ENCODE peak calls at places on chromosomes 6 and 20, in eight cellular contexts. J is tibial nerve, V is uterus, I is esophagus squamous epithelium, K is breast epithelium, E is HCT116, A is GM12892, X is A549. C is an unnamed sample.

GRCh38 chr20:61953037-61953788 is 112.5 kb downstream of the TAF4 start:
- DNase-seq in J (no peak), V (no peak), I (no peak), K (no peak), E (no peak), A (no peak), X (no peak), C (no peak)

GRCh38 chr6:706819-707381 is 14.0 kb upstream of the EXOC2 start:
- DNase-seq in J (no peak), V (no peak), I (no peak), K (no peak), E (no peak), A (no peak), X (no peak), C (no peak)

GRCh38 chr20:10579942-10580341 is 93.9 kb downstream of the JAG1 start:
- DNase-seq in J (no peak), V (no peak), I (no peak), K (no peak), E (no peak), A (no peak), X (no peak), C (no peak)

GRCh38 chr6:32107447-32107846 is 1.7 kb downstream of the TNXB start:
- DNase-seq in J (no peak), V (no peak), I (no peak), K (no peak), E (no peak), A (no peak), X (no peak), C (peak)

GRCh38 chr6:1604991-1605821 is 4.5 kb upstream of the FOXC1 start:
- DNase-seq in J (no peak), V (no peak), I (no peak), K (no peak), E (no peak), A (no peak), X (no peak), C (no peak)

GRCh38 chr6:97186416-97186999 is 96.5 kb downstream of the MMS22L start:
- DNase-seq in J (peak), V (peak), I (no peak), K (peak), E (peak), A (peak), X (peak), C (peak)

GRCh38 chr6:98847767-98848538 is 13.6 kb downstream of the POU3F2 start:
- DNase-seq in J (no peak), V (no peak), I (no peak), K (no peak), E (no peak), A (no peak), X (no peak), C (no peak)

GRCh38 chr20:2804041-2804828 is 3.8 kb upstream of the CPXM1 start:
- DNase-seq in J (no peak), V (no peak), I (no peak), K (no peak), E (no peak), A (no peak), X (no peak), C (no peak)

GRCh38 chr20:57868310-57868709 is 158.5 kb upstream of the PMEPA1 start:
- DNase-seq in J (no peak), V (no peak), I (no peak), K (no peak), E (no peak), A (no peak), X (no peak), C (no peak)

GRCh38 chr20:56653221-56653620 is 24.1 kb downstream of the TFAP2C start:
- DNase-seq in J (no peak), V (no peak), I (no peak), K (no peak), E (no peak), A (no peak), X (no peak), C (no peak)

GRCh38 chr6:164195605-164196004 is 781.1 kb downstream of the QKI start:
- DNase-seq in J (no peak), V (no peak), I (no peak), K (no peak), E (no peak), A (no peak), X (no peak), C (no peak)

GRCh38 chr20:61598586-61598985 is 346.5 kb downstream of the CDH4 start:
- DNase-seq in J (no peak), V (no peak), I (no peak), K (no peak), E (no peak), A (no peak), X (no peak), C (no peak)

GRCh38 chr6:3400162-3400561 is 56.7 kb downstream of the SLC22A23 start:
- DNase-seq in J (no peak), V (no peak), I (no peak), K (no peak), E (no peak), A (no peak), X (no peak), C (no peak)

GRCh38 chr20:59331721-59332329 is 31.4 kb downstream of the EDN3 start:
- DNase-seq in J (no peak), V (no peak), I (no peak), K (no peak), E (no peak), A (no peak), X (no peak), C (no peak)

GRCh38 chr6:30598912-30599624 is 18.0 kb downstream of the PPP1R10 start:
- DNase-seq in J (no peak), V (no peak), I (no peak), K (no peak), E (no peak), A (no peak), X (no peak), C (no peak)

GRCh38 chr6:30601815-30602641 is 15.0 kb downstream of the PPP1R10 start:
- DNase-seq in J (no peak), V (no peak), I (no peak), K (no peak), E (no peak), A (no peak), X (no peak), C (no peak)

GRCh38 chr6:30601436-30601814 is 15.6 kb downstream of the PPP1R10 start:
- DNase-seq in J (no peak), V (no peak), I (no peak), K (no peak), E (no peak), A (no peak), X (no peak), C (no peak)

GRCh38 chr6:30599625-30600324 is 17.3 kb downstream of the PPP1R10 start:
- DNase-seq in J (no peak), V (no peak), I (no peak), K (no peak), E (no peak), A (no peak), X (no peak), C (no peak)

DNA sequence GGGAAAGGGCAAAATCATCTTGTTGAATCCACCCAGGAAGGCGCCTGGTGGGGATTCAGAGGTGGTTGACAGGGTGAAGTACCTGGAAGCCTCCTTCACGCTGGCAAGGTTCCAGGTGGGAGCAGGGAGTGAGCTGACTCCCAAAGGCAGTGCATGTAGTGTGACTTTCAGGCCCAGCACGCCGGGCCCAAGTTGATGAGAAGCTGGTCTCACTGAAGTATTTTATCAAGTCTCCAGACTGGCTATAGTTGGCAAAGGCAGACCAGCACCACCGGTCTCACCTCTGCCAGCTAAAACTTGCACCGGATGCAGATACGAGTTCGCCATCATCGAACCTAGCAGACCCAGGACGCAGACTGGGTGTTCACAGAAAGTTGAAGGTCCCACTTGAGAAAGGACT is 16.5 kb downstream of the PPP1R10 start:
- DNase-seq in J (no peak), V (peak), I (no peak), K (no peak), E (no peak), A (no peak), X (no peak), C (peak)
- TF ChIP-seq POLR2A in J (no peak), V (no peak), I (no peak), K (no peak), E (no peak), A (no peak), X (no peak), C (no peak)

DNA sequence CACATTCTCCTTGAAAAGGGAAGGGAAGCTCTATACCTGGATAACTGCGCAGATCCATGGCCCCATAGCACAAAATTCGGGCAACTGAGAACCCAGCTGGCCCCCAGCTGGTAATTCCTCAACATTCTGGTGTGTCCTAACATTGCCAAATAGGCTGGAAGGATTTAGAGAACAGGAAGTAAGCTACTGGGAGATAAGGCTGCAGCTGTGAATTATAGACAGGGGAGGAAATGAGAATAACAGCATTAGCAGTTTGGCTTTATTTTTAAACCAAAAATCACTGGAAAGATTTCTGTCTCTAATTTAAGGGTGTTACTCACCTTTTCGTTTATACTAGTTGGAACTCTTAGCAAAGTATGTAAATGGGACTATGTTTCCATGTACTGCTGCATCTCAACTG is 97.2 kb downstream of the TULP4 start:
- DNase-seq in J (no peak), V (no peak), I (no peak), K (no peak), E (no peak), A (no peak), X (no peak), C (no peak)
- TF ChIP-seq POLR2A in J (no peak), V (no peak), I (no peak), K (no peak), E (no peak), A (no peak), X (no peak), C (no peak)

GRCh38 chr6:142846883-142847287 is 98.1 kb downstream of the HIVEP2 start:
- DNase-seq in J (no peak), V (peak), I (no peak), K (no peak), E (no peak), A (no peak), X (no peak), C (no peak)
- TF ChIP-seq POLR2A in J (no peak), V (no peak), I (no peak), K (no peak), E (no peak), A (no peak), X (no peak), C (no peak)

GRCh38 chr6:27873101-27874030 is 38.8 kb downstream of the OR2B2 start:
- DNase-seq in J (no peak), V (no peak), I (no peak), K (no peak), E (no peak), A (no peak), X (no peak), C (no peak)
- TF ChIP-seq POLR2A in J (no peak), V (no peak), I (peak), K (peak), E (no peak), A (peak), X (peak), C (no peak)

GRCh38 chr6:34391023-34391485 is 1.4 kb downstream of the NUDT3 start:
- DNase-seq in J (no peak), V (peak), I (no peak), K (no peak), E (no peak), A (no peak), X (peak), C (no peak)
- TF ChIP-seq POLR2A in J (no peak), V (no peak), I (no peak), K (no peak), E (no peak), A (no peak), X (no peak), C (no peak)

GRCh38 chr6:34236423-34237315 is at the start of gene HMGA1:
- DNase-seq in J (peak), V (peak), I (peak), K (peak), E (no peak), A (peak), X (peak), C (peak)
- TF ChIP-seq POLR2A in J (peak), V (peak), I (peak), K (peak), E (peak), A (peak), X (peak), C (peak)

GRCh38 chr20:35742741-35743523 is 872 bp upstream of the RBM39 start:
- DNase-seq in J (no peak), V (no peak), I (no peak), K (no peak), E (no peak), A (no peak), X (no peak), C (no peak)
- TF ChIP-seq POLR2A in J (no peak), V (no peak), I (peak), K (no peak), E (no peak), A (peak), X (no peak), C (no peak)

GRCh38 chr6:136764522-136764993 is 27.7 kb downstream of the MAP3K5 start:
- DNase-seq in J (no peak), V (no peak), I (no peak), K (no peak), E (no peak), A (no peak), X (no peak), C (no peak)

GRCh38 chr6:136763255-136763654 is 29.0 kb downstream of the MAP3K5 start:
- DNase-seq in J (no peak), V (no peak), I (no peak), K (no peak), E (no peak), A (no peak), X (no peak), C (no peak)

GRCh38 chr6:136763716-136764521 is 28.4 kb downstream of the MAP3K5 start:
- DNase-seq in J (no peak), V (no peak), I (no peak), K (no peak), E (no peak), A (no peak), X (no peak), C (no peak)

GRCh38 chr6:136761227-136761922 is 30.9 kb downstream of the MAP3K5 start:
- DNase-seq in J (no peak), V (no peak), I (no peak), K (peak), E (no peak), A (no peak), X (no peak), C (peak)

DNA sequence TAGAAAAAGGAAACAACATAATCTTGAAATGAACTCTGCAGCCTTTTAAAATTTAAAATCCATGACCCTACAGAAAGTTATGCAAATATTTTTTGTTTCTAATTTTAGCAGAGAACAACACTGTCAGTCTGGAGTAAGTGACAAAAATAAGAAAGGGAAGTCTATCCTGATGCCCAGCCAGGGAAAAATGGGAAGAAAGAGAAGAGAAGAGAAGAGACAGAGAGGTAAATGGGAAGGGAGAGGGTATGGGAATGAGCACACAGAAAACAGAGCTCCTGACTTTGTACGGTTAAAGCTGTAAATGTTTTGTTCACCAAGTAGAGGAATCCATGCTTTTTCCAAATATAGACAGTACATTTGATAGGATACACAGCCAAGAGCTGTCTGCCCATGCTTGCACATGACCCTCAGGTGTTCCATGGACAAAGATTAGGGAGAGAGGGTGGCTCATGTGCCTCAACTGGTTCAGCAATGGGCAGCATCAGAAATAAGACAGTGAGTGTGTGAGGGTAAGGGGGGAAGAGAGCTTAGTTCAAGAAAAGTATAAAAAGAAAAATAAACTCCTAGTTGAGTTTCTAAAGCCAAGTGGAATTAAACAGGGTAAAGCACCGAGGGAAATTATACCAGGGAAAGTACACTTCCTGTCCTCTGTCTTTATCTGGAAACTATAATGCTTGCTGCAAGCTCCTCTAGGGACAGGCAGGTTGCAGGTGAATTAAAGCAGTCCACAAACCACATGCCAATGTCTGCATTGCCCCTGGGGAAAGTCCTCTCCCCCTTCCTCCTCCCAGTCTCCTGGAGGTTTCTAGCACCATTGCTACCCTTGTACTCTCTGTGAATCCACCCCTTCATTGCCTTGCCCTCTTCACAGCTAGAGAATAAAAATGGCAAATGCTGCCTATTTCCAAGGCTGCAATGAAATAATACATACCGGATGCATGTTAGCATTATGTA is 30.0 kb downstream of the MAP3K5 start:
- DNase-seq in J (no peak), V (no peak), I (no peak), K (no peak), E (no peak), A (no peak), X (no peak), C (no peak)
- TF ChIP-seq POLR2A in J (no peak), V (no peak), I (no peak), K (no peak), E (no peak), A (no peak), X (no peak), C (no peak)